ENCODE peak calls at places on chromosomes 13 and 19, in nine cellular contexts. One of them, this sample, is unnamed.
A peak's percentile ranks its signal among the peaks of the same experiment; 100 is the strongest.

GRCh38 chr13:31264146-31264545 is 64.4 kb downstream of the B3GLCT start:
- DNase-seq in uterus: no peak
- DNase-seq in GM12878: no peak
- DNase-seq in transverse colon: no peak
- DNase-seq in endothelial cell of umbilical vein: no peak
- DNase-seq in adrenal gland: no peak
- DNase-seq in body of pancreas: no peak
- DNase-seq in A549: no peak
- DNase-seq in prostate gland: no peak
- DNase-seq in this sample: no peak

GRCh38 chr19:904545-904944 is 8.5 kb downstream of the R3HDM4 start:
- DNase-seq in uterus: no peak
- DNase-seq in GM12878: no peak
- DNase-seq in transverse colon: no peak
- DNase-seq in endothelial cell of umbilical vein: no peak
- DNase-seq in adrenal gland: no peak
- DNase-seq in body of pancreas: no peak
- DNase-seq in A549: no peak
- DNase-seq in prostate gland: no peak
- DNase-seq in this sample: no peak

GRCh38 chr19:2047076-2047448 is 4.0 kb downstream of the MKNK2 start:
- DNase-seq in uterus: no peak
- DNase-seq in GM12878: no peak
- DNase-seq in transverse colon: no peak
- DNase-seq in endothelial cell of umbilical vein: no peak
- DNase-seq in adrenal gland: no peak
- DNase-seq in body of pancreas: peak; percentile 22
- DNase-seq in A549: no peak
- DNase-seq in prostate gland: no peak
- DNase-seq in this sample: no peak

GRCh38 chr19:51407631-51408131 is 9.8 kb downstream of the SIGLEC10 start:
- DNase-seq in uterus: no peak
- DNase-seq in GM12878: no peak
- DNase-seq in transverse colon: peak; percentile 37
- DNase-seq in endothelial cell of umbilical vein: peak; percentile 27
- DNase-seq in adrenal gland: peak; percentile 51
- DNase-seq in body of pancreas: peak; percentile 31
- DNase-seq in A549: peak; percentile 56
- DNase-seq in prostate gland: no peak
- DNase-seq in this sample: no peak

GRCh38 chr19:1812426-1813196 is 535 bp upstream of the ATP8B3 start:
- DNase-seq in uterus: peak; percentile 85
- DNase-seq in GM12878: peak; percentile 82
- DNase-seq in transverse colon: peak; percentile 97
- DNase-seq in endothelial cell of umbilical vein: peak; percentile 88
- DNase-seq in adrenal gland: peak; percentile 98
- DNase-seq in body of pancreas: peak; percentile 92
- DNase-seq in A549: peak; percentile 88
- DNase-seq in prostate gland: peak; percentile 79
- DNase-seq in this sample: peak; percentile 96

GRCh38 chr19:7857727-7858701 is 16.2 kb downstream of the PRR36 start:
- DNase-seq in uterus: no peak
- DNase-seq in GM12878: no peak
- DNase-seq in transverse colon: no peak
- DNase-seq in endothelial cell of umbilical vein: no peak
- DNase-seq in adrenal gland: no peak
- DNase-seq in body of pancreas: no peak
- DNase-seq in A549: no peak
- DNase-seq in prostate gland: no peak
- DNase-seq in this sample: no peak

GRCh38 chr13:63421113-63421512 is 2005.5 kb upstream of the PCDH20 start:
- DNase-seq in uterus: no peak
- DNase-seq in GM12878: no peak
- DNase-seq in transverse colon: no peak
- DNase-seq in endothelial cell of umbilical vein: no peak
- DNase-seq in adrenal gland: no peak
- DNase-seq in body of pancreas: no peak
- DNase-seq in A549: no peak
- DNase-seq in prostate gland: no peak
- DNase-seq in this sample: no peak

GRCh38 chr13:33639640-33640080 is 178.3 kb upstream of the RFC3 start:
- DNase-seq in uterus: no peak
- DNase-seq in GM12878: peak; percentile 40
- DNase-seq in transverse colon: no peak
- DNase-seq in endothelial cell of umbilical vein: no peak
- DNase-seq in adrenal gland: no peak
- DNase-seq in body of pancreas: no peak
- DNase-seq in A549: no peak
- DNase-seq in prostate gland: no peak
- DNase-seq in this sample: no peak

GRCh38 chr13:46553521-46553885 is 533 bp downstream of the LRCH1 start:
- DNase-seq in uterus: no peak
- DNase-seq in GM12878: no peak
- DNase-seq in transverse colon: no peak
- DNase-seq in endothelial cell of umbilical vein: no peak
- DNase-seq in adrenal gland: no peak
- DNase-seq in body of pancreas: no peak
- DNase-seq in A549: no peak
- DNase-seq in prostate gland: peak; percentile 36
- DNase-seq in this sample: peak; percentile 71

GRCh38 chr19:2278504-2279158 is 3.3 kb downstream of the PEAK3 start:
- DNase-seq in uterus: no peak
- DNase-seq in GM12878: no peak
- DNase-seq in transverse colon: peak; percentile 66
- DNase-seq in endothelial cell of umbilical vein: no peak
- DNase-seq in adrenal gland: no peak
- DNase-seq in body of pancreas: no peak
- DNase-seq in A549: no peak
- DNase-seq in prostate gland: no peak
- DNase-seq in this sample: peak; percentile 58

GRCh38 chr13:112363867-112364528 is 12.2 kb upstream of the SPACA7 start:
- DNase-seq in uterus: no peak
- DNase-seq in GM12878: no peak
- DNase-seq in transverse colon: no peak
- DNase-seq in endothelial cell of umbilical vein: no peak
- DNase-seq in adrenal gland: no peak
- DNase-seq in body of pancreas: no peak
- DNase-seq in A549: no peak
- DNase-seq in prostate gland: no peak
- DNase-seq in this sample: no peak

GRCh38 chr13:71798723-71799122 is 68.3 kb downstream of the DACH1 start:
- DNase-seq in uterus: no peak
- DNase-seq in GM12878: no peak
- DNase-seq in transverse colon: no peak
- DNase-seq in endothelial cell of umbilical vein: no peak
- DNase-seq in adrenal gland: no peak
- DNase-seq in body of pancreas: no peak
- DNase-seq in A549: no peak
- DNase-seq in prostate gland: no peak
- DNase-seq in this sample: no peak

GRCh38 chr19:15332311-15332996 is at the start of gene BRD4:
- DNase-seq in uterus: peak; percentile 78
- DNase-seq in GM12878: no peak
- DNase-seq in transverse colon: peak; percentile 79
- DNase-seq in endothelial cell of umbilical vein: peak; percentile 44
- DNase-seq in adrenal gland: peak; percentile 68
- DNase-seq in body of pancreas: peak; percentile 71
- DNase-seq in A549: peak; percentile 69
- DNase-seq in prostate gland: peak; percentile 51
- DNase-seq in this sample: peak; percentile 80

GRCh38 chr13:66967825-66968597 is 262.1 kb downstream of the PCDH9 start:
- DNase-seq in uterus: no peak
- DNase-seq in GM12878: no peak
- DNase-seq in transverse colon: no peak
- DNase-seq in endothelial cell of umbilical vein: no peak
- DNase-seq in adrenal gland: no peak
- DNase-seq in body of pancreas: no peak
- DNase-seq in A549: no peak
- DNase-seq in prostate gland: no peak
- DNase-seq in this sample: no peak

GRCh38 chr19:15114153-15114540 is 6.9 kb downstream of the SYDE1 start:
- DNase-seq in uterus: no peak
- DNase-seq in GM12878: no peak
- DNase-seq in transverse colon: no peak
- DNase-seq in endothelial cell of umbilical vein: no peak
- DNase-seq in adrenal gland: peak; percentile 66
- DNase-seq in body of pancreas: no peak
- DNase-seq in A549: no peak
- DNase-seq in prostate gland: no peak
- DNase-seq in this sample: no peak

GRCh38 chr19:38386968-38387549 is 775 bp downstream of the GGN start:
- DNase-seq in uterus: no peak
- DNase-seq in GM12878: no peak
- DNase-seq in transverse colon: no peak
- DNase-seq in endothelial cell of umbilical vein: no peak
- DNase-seq in adrenal gland: no peak
- DNase-seq in body of pancreas: no peak
- DNase-seq in A549: no peak
- DNase-seq in prostate gland: no peak
- DNase-seq in this sample: peak; percentile 85

GRCh38 chr13:95834134-95834765 is 157.3 kb downstream of the DNAJC3 start:
- DNase-seq in uterus: peak; percentile 68
- DNase-seq in GM12878: peak; percentile 28
- DNase-seq in transverse colon: peak; percentile 64
- DNase-seq in endothelial cell of umbilical vein: peak; percentile 81
- DNase-seq in adrenal gland: peak; percentile 73
- DNase-seq in body of pancreas: peak; percentile 64
- DNase-seq in A549: peak; percentile 26
- DNase-seq in prostate gland: peak; percentile 29
- DNase-seq in this sample: peak; percentile 63

DNA sequence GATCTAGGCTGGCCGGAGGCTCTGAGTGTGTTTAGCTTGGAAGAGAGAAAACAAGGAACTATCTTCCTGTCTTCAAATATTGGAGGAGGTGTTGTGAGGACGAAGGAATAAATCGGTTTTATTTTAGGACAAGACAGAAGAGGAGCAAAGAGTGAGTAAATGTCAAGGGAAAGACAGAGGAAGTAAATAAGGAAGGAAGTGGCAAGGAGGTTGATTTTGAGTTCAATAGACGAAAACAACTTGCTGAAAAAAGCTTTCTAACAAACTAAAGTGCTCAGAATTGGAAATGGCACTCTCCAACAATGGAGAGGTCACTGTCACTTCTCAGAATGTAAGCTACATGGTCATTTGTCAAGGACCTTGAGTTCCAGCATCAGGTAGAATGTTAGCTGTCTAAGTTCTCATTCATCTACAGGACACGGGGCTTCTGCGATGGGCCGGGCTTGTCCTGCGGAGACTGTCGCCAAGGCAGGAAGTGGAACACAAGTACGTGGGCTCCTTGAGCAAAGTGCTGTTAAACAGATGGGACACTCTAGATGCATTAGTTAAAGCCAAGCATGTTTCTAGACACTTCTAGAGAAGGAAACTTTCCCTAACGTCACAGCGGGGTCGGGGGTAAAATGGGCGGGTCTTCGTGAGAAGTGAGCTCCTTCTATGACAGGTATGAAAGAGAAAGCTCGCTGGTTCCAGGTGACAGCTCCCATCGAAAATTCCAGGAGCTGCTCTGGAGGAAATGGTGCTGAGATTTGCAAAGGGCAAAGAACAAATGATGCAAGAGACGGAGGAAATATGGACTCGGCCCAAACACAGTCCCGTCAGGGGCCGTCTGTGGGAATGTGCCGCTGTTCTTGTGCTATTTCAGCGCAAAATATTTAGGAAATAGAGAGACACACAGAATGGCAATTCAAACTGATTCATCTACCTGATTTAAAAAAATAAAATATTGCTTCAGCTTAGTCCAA is 103.9 kb upstream of the UBL3 start:
- DNase-seq in uterus: no peak
- DNase-seq in GM12878: no peak
- DNase-seq in transverse colon: no peak
- DNase-seq in endothelial cell of umbilical vein: no peak
- DNase-seq in adrenal gland: no peak
- DNase-seq in body of pancreas: no peak
- DNase-seq in A549: no peak
- DNase-seq in prostate gland: no peak
- DNase-seq in this sample: no peak
- TF ChIP-seq POLR2A in uterus: no peak
- TF ChIP-seq POLR2A in GM12878: no peak
- TF ChIP-seq POLR2A in transverse colon: no peak
- TF ChIP-seq POLR2A in endothelial cell of umbilical vein: no peak
- TF ChIP-seq POLR2A in adrenal gland: no peak
- TF ChIP-seq POLR2A in body of pancreas: no peak
- TF ChIP-seq POLR2A in A549: no peak
- TF ChIP-seq POLR2A in prostate gland: no peak
- TF ChIP-seq POLR2A in this sample: no peak

GRCh38 chr13:105990256-105990958 is 545.1 kb downstream of the EFNB2 start:
- DNase-seq in uterus: no peak
- DNase-seq in GM12878: no peak
- DNase-seq in transverse colon: no peak
- DNase-seq in endothelial cell of umbilical vein: no peak
- DNase-seq in adrenal gland: no peak
- DNase-seq in body of pancreas: no peak
- DNase-seq in A549: no peak
- DNase-seq in prostate gland: no peak
- DNase-seq in this sample: no peak
- TF ChIP-seq CTCF in uterus: no peak
- TF ChIP-seq CTCF in GM12878: no peak
- TF ChIP-seq CTCF in transverse colon: no peak
- TF ChIP-seq CTCF in endothelial cell of umbilical vein: no peak
- TF ChIP-seq CTCF in adrenal gland: no peak
- TF ChIP-seq CTCF in body of pancreas: no peak
- TF ChIP-seq CTCF in A549: no peak
- TF ChIP-seq CTCF in prostate gland: no peak
- TF ChIP-seq CTCF in this sample: no peak

GRCh38 chr19:40798997-40799557 is at the start of gene EGLN2:
- DNase-seq in uterus: no peak
- DNase-seq in GM12878: no peak
- DNase-seq in transverse colon: no peak
- DNase-seq in endothelial cell of umbilical vein: peak; percentile 34
- DNase-seq in adrenal gland: no peak
- DNase-seq in body of pancreas: no peak
- DNase-seq in A549: no peak
- DNase-seq in prostate gland: no peak
- DNase-seq in this sample: no peak
- TF ChIP-seq POLR2A in uterus: no peak
- TF ChIP-seq POLR2A in GM12878: peak; percentile 83
- TF ChIP-seq POLR2A in transverse colon: no peak
- TF ChIP-seq POLR2A in endothelial cell of umbilical vein: no peak
- TF ChIP-seq POLR2A in adrenal gland: peak; percentile 43
- TF ChIP-seq POLR2A in body of pancreas: no peak
- TF ChIP-seq POLR2A in A549: peak; percentile 81
- TF ChIP-seq POLR2A in prostate gland: peak; percentile 52
- TF ChIP-seq POLR2A in this sample: no peak

DNA sequence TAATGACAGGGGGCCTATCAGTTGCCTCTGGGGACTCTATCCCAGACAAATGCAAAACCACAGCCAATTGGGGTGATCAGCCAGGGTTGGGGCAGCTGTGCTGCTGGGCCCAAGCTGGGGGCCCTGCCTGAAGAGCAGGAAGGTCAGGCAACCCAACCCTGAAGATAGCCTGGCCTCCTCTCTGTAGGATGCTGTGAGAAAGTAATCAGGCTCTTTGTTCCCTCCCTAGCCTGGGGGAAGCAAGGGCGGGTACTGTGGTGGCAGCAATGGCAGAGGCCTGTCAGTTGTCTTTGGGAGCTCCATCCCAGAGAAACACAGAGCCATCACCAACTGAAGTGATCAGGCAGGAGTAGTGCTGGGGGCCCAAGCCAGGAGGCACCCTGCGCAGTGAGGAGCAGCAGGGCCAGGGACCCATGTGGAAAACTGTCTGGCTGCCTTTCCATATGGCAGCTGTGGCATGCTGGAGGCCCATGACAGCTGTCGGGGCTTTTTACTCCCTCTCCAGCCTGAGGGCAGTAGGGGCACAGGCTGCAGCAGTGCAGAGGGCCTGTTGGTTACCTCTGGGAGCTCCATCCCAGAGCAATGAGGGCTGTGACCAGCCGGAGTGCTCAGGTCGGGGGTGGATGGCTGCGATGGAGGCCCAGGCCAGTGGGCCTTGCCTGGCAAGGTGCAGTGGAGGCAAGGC is 73.6 kb upstream of the ATP12A start:
- DNase-seq in uterus: no peak
- DNase-seq in GM12878: no peak
- DNase-seq in transverse colon: no peak
- DNase-seq in endothelial cell of umbilical vein: no peak
- DNase-seq in adrenal gland: no peak
- DNase-seq in body of pancreas: no peak
- DNase-seq in A549: no peak
- DNase-seq in prostate gland: no peak
- DNase-seq in this sample: no peak
- TF ChIP-seq CTCF in uterus: no peak
- TF ChIP-seq CTCF in GM12878: no peak
- TF ChIP-seq CTCF in transverse colon: no peak
- TF ChIP-seq CTCF in endothelial cell of umbilical vein: no peak
- TF ChIP-seq CTCF in adrenal gland: no peak
- TF ChIP-seq CTCF in body of pancreas: no peak
- TF ChIP-seq CTCF in A549: no peak
- TF ChIP-seq CTCF in prostate gland: no peak
- TF ChIP-seq CTCF in this sample: no peak